ENCODE peak calls at places on chromosomes 7 and 10, in seven cellular contexts. B, X, S, Q, C, F and E are unnamed samples.

GRCh38 chr10:21174670-21175495 is 277.8 kb upstream of the NEBL start:
- DNase-seq in Q (no peak), X (no peak), B (no peak), F (no peak), C (no peak), S (no peak), E (no peak)

GRCh38 chr10:112792487-112793196 is 157.4 kb upstream of the TCF7L2 start:
- DNase-seq in B (peak; percentile 36), F (no peak), X (peak; percentile 17), S (peak; percentile 81), C (peak; percentile 54), Q (no peak), E (no peak)

GRCh38 chr7:124459101-124460052 is 306.2 kb downstream of the GPR37 start:
- DNase-seq in F (no peak), Q (no peak), S (peak; percentile 31), C (peak; percentile 3), X (no peak), B (no peak), E (no peak)

GRCh38 chr7:51539840-51540239 is 223.2 kb upstream of the COBL start:
- DNase-seq in F (no peak), B (no peak), X (no peak), S (no peak), C (no peak), Q (no peak), E (no peak)

GRCh38 chr10:7121154-7121797 is 289.6 kb downstream of the SFMBT2 start:
- DNase-seq in F (peak; percentile 81), C (peak; percentile 46), S (no peak), Q (peak; percentile 58), B (peak; percentile 50), X (peak; percentile 20), E (peak; percentile 58)

GRCh38 chr7:105429746-105430612 is 41.3 kb upstream of the SRPK2 start:
- DNase-seq in B (peak; percentile 47), Q (peak; percentile 56), S (peak; percentile 70), C (peak; percentile 69), X (no peak), F (peak; percentile 65), E (peak; percentile 48)

GRCh38 chr10:123351715-123352114 is 197.5 kb downstream of the BUB3 start:
- DNase-seq in S (no peak), F (no peak), Q (no peak), B (no peak), X (no peak), C (no peak), E (no peak)

GRCh38 chr7:11701829-11702560 is 130.0 kb downstream of the THSD7A start:
- DNase-seq in C (no peak), F (no peak), B (no peak), Q (no peak), X (no peak), S (no peak), E (no peak)

GRCh38 chr10:70191906-70192305 is 21.6 kb upstream of the SAR1A start:
- DNase-seq in Q (no peak), F (no peak), X (no peak), B (no peak), C (peak; percentile 95), S (peak; percentile 95), E (no peak)

GRCh38 chr10:46555713-46556514 is 544 bp downstream of the GPRIN2 start:
- DNase-seq in X (no peak), F (peak; percentile 50), C (no peak), Q (no peak), B (peak; percentile 63), S (no peak), E (no peak)

GRCh38 chr7:130947792-130948580 is 214.0 kb upstream of the KLF14 start:
- DNase-seq in X (no peak), C (no peak), S (no peak), F (no peak), Q (peak; percentile 56), B (no peak), E (peak; percentile 32)

GRCh38 chr10:118568327-118568848 is 27.1 kb downstream of the PRLHR start:
- DNase-seq in C (peak; percentile 74), F (peak; percentile 71), X (no peak), Q (peak; percentile 62), B (no peak), S (peak; percentile 89), E (peak; percentile 38)

GRCh38 chr7:16028103-16028502 is 341.6 kb upstream of the MEOX2 start:
- DNase-seq in S (peak; percentile 85), C (peak; percentile 92), X (no peak), F (no peak), Q (no peak), B (no peak), E (no peak)

GRCh38 chr10:59622320-59622901 is 87.2 kb downstream of the SLC16A9 start:
- DNase-seq in X (no peak), S (peak; percentile 67), C (peak; percentile 79), F (no peak), B (peak; percentile 30), Q (peak; percentile 14), E (no peak)

GRCh38 chr7:40436761-40437160 is 302.0 kb downstream of the SUGCT start:
- DNase-seq in B (no peak), Q (no peak), X (no peak), S (peak; percentile 18), C (peak; percentile 12), F (no peak), E (no peak)

GRCh38 chr7:47991270-47991669 is 11.9 kb upstream of the HUS1 start:
- DNase-seq in C (no peak), B (no peak), X (no peak), Q (no peak), S (no peak), F (no peak), E (no peak)

GRCh38 chr10:42951486-42952251 is 125.2 kb upstream of the RET start:
- DNase-seq in C (peak; percentile 6), S (no peak), F (peak; percentile 42), X (no peak), B (no peak), Q (no peak), E (peak; percentile 12)

GRCh38 chr10:36759111-36759805 is 366.1 kb upstream of the ANKRD30A start:
- DNase-seq in S (peak; percentile 88), X (no peak), F (no peak), Q (no peak), C (peak; percentile 73), B (no peak), E (no peak)
- H3K4me3 ChIP-seq in S (no peak overlapping the region), X (no peak overlapping the region), F (no peak overlapping the region), Q (no peak overlapping the region), C (no peak overlapping the region), B (no peak overlapping the region), E (no peak overlapping the region)

DNA sequence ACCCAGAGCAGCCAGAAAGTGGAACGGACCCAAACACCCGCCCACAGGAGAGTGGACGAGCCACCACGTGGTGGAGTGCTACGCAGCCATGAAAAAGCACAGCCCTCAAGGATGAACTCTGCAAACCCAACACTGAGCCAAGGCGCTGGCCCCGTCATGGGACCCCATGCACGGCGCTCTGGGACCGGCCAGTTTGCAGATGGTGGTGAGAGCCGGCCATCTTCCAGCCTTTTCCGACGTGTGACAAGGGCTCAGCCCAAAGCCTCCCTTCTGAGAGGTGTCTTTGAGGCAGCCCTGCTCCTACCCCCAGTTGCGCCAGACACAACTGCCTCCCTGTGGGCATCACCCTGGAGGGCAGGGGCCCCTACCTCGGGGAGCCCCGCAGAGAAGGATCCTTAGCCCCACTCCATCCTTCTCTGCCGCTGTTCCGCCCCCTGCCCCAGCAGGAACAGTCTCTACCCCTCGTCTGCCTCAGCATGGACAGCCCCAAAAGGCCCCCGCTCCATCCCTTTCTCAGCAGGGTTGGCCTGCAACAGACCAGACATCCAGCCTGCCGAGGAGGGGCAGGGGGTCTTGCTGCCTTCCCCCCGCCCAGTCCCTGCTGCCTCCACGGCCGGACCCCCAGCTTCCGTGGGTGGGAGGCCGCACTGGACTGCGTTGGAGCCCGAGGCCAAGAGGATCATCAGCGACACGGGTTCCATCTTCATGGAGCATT is 75.7 kb downstream of the MICALL2 start:
- DNase-seq in Q (no peak), B (no peak), X (no peak), F (no peak), C (no peak), S (no peak), E (no peak)
- H3K4me3 ChIP-seq in Q (no peak overlapping the region), B (no peak overlapping the region), X (no peak overlapping the region), F (no peak overlapping the region), C (no peak overlapping the region), S (no peak overlapping the region), E (no peak overlapping the region)

GRCh38 chr7:865921-866320 is 10.4 kb upstream of the GET4 start:
- DNase-seq in X (no peak), B (no peak), F (no peak), Q (no peak), C (no peak), S (no peak), E (no peak)

GRCh38 chr7:869348-869747 is 7.0 kb upstream of the GET4 start:
- DNase-seq in F (no peak), S (no peak), Q (no peak), C (no peak), B (no peak), X (no peak), E (no peak)

GRCh38 chr7:867406-868188 is 8.8 kb upstream of the GET4 start:
- DNase-seq in C (peak; percentile 38), F (no peak), B (peak; percentile 66), X (peak; percentile 63), Q (no peak), S (peak; percentile 51), E (no peak)

GRCh38 chr7:868189-868486 is 8.2 kb upstream of the GET4 start:
- DNase-seq in B (no peak), S (no peak), F (no peak), Q (no peak), X (no peak), C (no peak), E (no peak)

DNA sequence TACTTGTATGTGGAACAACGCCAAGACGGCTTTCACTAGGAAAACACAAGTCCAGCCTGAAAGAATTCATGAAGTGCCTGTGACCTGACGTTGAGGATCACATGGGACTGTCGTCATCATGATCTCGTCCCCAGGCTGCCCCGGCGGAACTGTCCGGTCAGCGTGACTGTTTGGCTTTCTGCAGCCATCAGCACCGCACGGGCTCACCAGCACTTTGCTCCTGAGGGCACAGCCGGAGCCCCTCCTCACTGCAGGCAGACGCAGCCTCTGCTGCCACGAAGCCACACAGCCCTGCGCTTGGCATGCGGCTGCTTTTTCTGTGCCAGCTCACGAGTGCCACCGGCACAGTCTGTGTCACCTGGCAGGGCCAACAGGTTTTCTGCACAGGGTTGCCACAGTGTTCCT is 9.4 kb upstream of the GET4 start:
- DNase-seq in F (no peak), S (no peak), B (peak; percentile 50), C (peak; percentile 51), Q (no peak), X (peak; percentile 68), E (no peak)
- H3K4me3 ChIP-seq in F (no peak overlapping the region), S (peak overlapping the region; percentile 30), B (no peak overlapping the region), C (no peak overlapping the region), Q (no peak overlapping the region), X (peak overlapping the region; percentile 37), E (no peak overlapping the region)

GRCh38 chr10:68870061-68870460 is 31.1 kb upstream of the DDX50 start:
- DNase-seq in S (peak; percentile 15), B (no peak), X (no peak), Q (no peak), C (no peak), F (no peak), E (no peak)

GRCh38 chr10:68869623-68870022 is 31.5 kb upstream of the DDX50 start:
- DNase-seq in F (no peak), Q (no peak), S (peak; percentile 83), C (peak; percentile 16), X (no peak), B (no peak), E (no peak)

GRCh38 chr10:68871731-68872342 is 29.3 kb upstream of the DDX50 start:
- DNase-seq in F (no peak), B (no peak), S (peak; percentile 97), Q (no peak), X (no peak), C (peak; percentile 56), E (no peak)

GRCh38 chr10:68870545-68871104 is 30.5 kb upstream of the DDX50 start:
- DNase-seq in B (no peak), Q (peak; percentile 10), S (no peak), C (no peak), X (no peak), F (no peak), E (peak; percentile 16)

GRCh38 chr10:68871105-68871711 is 29.9 kb upstream of the DDX50 start:
- DNase-seq in C (peak; percentile 45), X (no peak), F (no peak), Q (no peak), S (peak; percentile 69), B (no peak), E (no peak)
- H3K4me3 ChIP-seq in C (no peak overlapping the region), X (no peak overlapping the region), F (no peak overlapping the region), Q (no peak overlapping the region), S (peak overlapping the region; percentile 0), B (no peak overlapping the region), E (no peak overlapping the region)